ENCODE peak calls at places on chromosome 19, in seven cellular contexts. One of them, this sample, is unnamed.
A peak's percentile ranks its signal among the peaks of the same experiment; 100 is the strongest.

GRCh38 chr19:48969276-48970138 is 4.4 kb downstream of the FTL start:
- DNase-seq in psoas muscle: no peak
- DNase-seq in astrocyte: no peak
- DNase-seq in CD4-positive, alpha-beta memory T cell: no peak
- DNase-seq in SJCRH30: peak; percentile 55
- DNase-seq in thoracic aorta: no peak
- DNase-seq in Peyer's patch: no peak
- DNase-seq in this sample: peak; percentile 94

GRCh38 chr19:10421981-10422461 is 1.7 kb downstream of the PDE4A start:
- DNase-seq in psoas muscle: no peak
- DNase-seq in astrocyte: no peak
- DNase-seq in CD4-positive, alpha-beta memory T cell: no peak
- DNase-seq in SJCRH30: no peak
- DNase-seq in thoracic aorta: no peak
- DNase-seq in Peyer's patch: no peak
- DNase-seq in this sample: peak; percentile 53

GRCh38 chr19:16778796-16779411 is 50.3 kb upstream of the SIN3B start:
- DNase-seq in psoas muscle: no peak
- DNase-seq in astrocyte: peak; percentile 22
- DNase-seq in CD4-positive, alpha-beta memory T cell: peak; percentile 39
- DNase-seq in SJCRH30: peak; percentile 83
- DNase-seq in thoracic aorta: no peak
- DNase-seq in Peyer's patch: no peak
- DNase-seq in this sample: peak; percentile 77

GRCh38 chr19:36112678-36113077 is 1.7 kb downstream of the OVOL3 start:
- DNase-seq in psoas muscle: no peak
- DNase-seq in astrocyte: no peak
- DNase-seq in CD4-positive, alpha-beta memory T cell: no peak
- DNase-seq in SJCRH30: no peak
- DNase-seq in thoracic aorta: no peak
- DNase-seq in Peyer's patch: no peak
- DNase-seq in this sample: no peak

GRCh38 chr19:40270362-40271089 is 14.6 kb downstream of the AKT2 start:
- DNase-seq in psoas muscle: no peak
- DNase-seq in astrocyte: no peak
- DNase-seq in CD4-positive, alpha-beta memory T cell: no peak
- DNase-seq in SJCRH30: no peak
- DNase-seq in thoracic aorta: no peak
- DNase-seq in Peyer's patch: no peak
- DNase-seq in this sample: no peak

GRCh38 chr19:29687244-29687896 is 22.1 kb downstream of the PLEKHF1 start:
- DNase-seq in psoas muscle: peak; percentile 90
- DNase-seq in astrocyte: peak; percentile 99
- DNase-seq in CD4-positive, alpha-beta memory T cell: no peak
- DNase-seq in SJCRH30: peak; percentile 75
- DNase-seq in thoracic aorta: no peak
- DNase-seq in Peyer's patch: no peak
- DNase-seq in this sample: peak; percentile 38

GRCh38 chr19:6733338-6734095 is 3.9 kb downstream of the GPR108 start:
- DNase-seq in psoas muscle: peak; percentile 54
- DNase-seq in astrocyte: no peak
- DNase-seq in CD4-positive, alpha-beta memory T cell: no peak
- DNase-seq in SJCRH30: no peak
- DNase-seq in thoracic aorta: no peak
- DNase-seq in Peyer's patch: no peak
- DNase-seq in this sample: no peak

GRCh38 chr19:40585677-40586422 is 9.2 kb downstream of the SHKBP1 start:
- DNase-seq in psoas muscle: no peak
- DNase-seq in astrocyte: peak; percentile 59
- DNase-seq in CD4-positive, alpha-beta memory T cell: no peak
- DNase-seq in SJCRH30: no peak
- DNase-seq in thoracic aorta: no peak
- DNase-seq in Peyer's patch: no peak
- DNase-seq in this sample: peak; percentile 42

GRCh38 chr19:54128441-54128725 is 9.2 kb upstream of the CNOT3 start:
- DNase-seq in psoas muscle: no peak
- DNase-seq in astrocyte: no peak
- DNase-seq in CD4-positive, alpha-beta memory T cell: no peak
- DNase-seq in SJCRH30: no peak
- DNase-seq in thoracic aorta: no peak
- DNase-seq in Peyer's patch: no peak
- DNase-seq in this sample: no peak

GRCh38 chr19:6822311-6822670 is 49.8 kb downstream of the VAV1 start:
- DNase-seq in psoas muscle: no peak
- DNase-seq in astrocyte: no peak
- DNase-seq in CD4-positive, alpha-beta memory T cell: no peak
- DNase-seq in SJCRH30: no peak
- DNase-seq in thoracic aorta: no peak
- DNase-seq in Peyer's patch: no peak
- DNase-seq in this sample: no peak

GRCh38 chr19:41025871-41026270 is 34.8 kb downstream of the CYP2B6 start:
- DNase-seq in psoas muscle: no peak
- DNase-seq in astrocyte: no peak
- DNase-seq in CD4-positive, alpha-beta memory T cell: no peak
- DNase-seq in SJCRH30: no peak
- DNase-seq in thoracic aorta: no peak
- DNase-seq in Peyer's patch: no peak
- DNase-seq in this sample: no peak

GRCh38 chr19:7926021-7926726 is at the start of gene CTXN1:
- DNase-seq in psoas muscle: peak; percentile 82
- DNase-seq in astrocyte: no peak
- DNase-seq in CD4-positive, alpha-beta memory T cell: peak; percentile 74
- DNase-seq in SJCRH30: peak; percentile 70
- DNase-seq in thoracic aorta: no peak
- DNase-seq in Peyer's patch: peak; percentile 83
- DNase-seq in this sample: peak; percentile 77

GRCh38 chr19:42277821-42278809 is 9.1 kb downstream of the CIC start:
- DNase-seq in psoas muscle: peak; percentile 53
- DNase-seq in astrocyte: no peak
- DNase-seq in CD4-positive, alpha-beta memory T cell: no peak
- DNase-seq in SJCRH30: peak; percentile 50
- DNase-seq in thoracic aorta: no peak
- DNase-seq in Peyer's patch: no peak
- DNase-seq in this sample: no peak
- H3K4me3 ChIP-seq in psoas muscle: peak overlapping the region; percentile 77
- H3K4me3 ChIP-seq in astrocyte: no peak overlapping the region
- H3K4me3 ChIP-seq in CD4-positive, alpha-beta memory T cell: no peak overlapping the region
- H3K4me3 ChIP-seq in SJCRH30: no peak overlapping the region
- H3K4me3 ChIP-seq in thoracic aorta: peak overlapping the region; percentile 81
- H3K4me3 ChIP-seq in Peyer's patch: no peak overlapping the region
- H3K4me3 ChIP-seq in this sample: no peak overlapping the region

GRCh38 chr19:3058821-3059314 is 3.4 kb downstream of the TLE5 start:
- DNase-seq in psoas muscle: no peak
- DNase-seq in astrocyte: no peak
- DNase-seq in CD4-positive, alpha-beta memory T cell: no peak
- DNase-seq in SJCRH30: no peak
- DNase-seq in thoracic aorta: no peak
- DNase-seq in Peyer's patch: no peak
- DNase-seq in this sample: no peak

GRCh38 chr19:3059653-3060052 is 2.6 kb downstream of the TLE5 start:
- DNase-seq in psoas muscle: no peak
- DNase-seq in astrocyte: no peak
- DNase-seq in CD4-positive, alpha-beta memory T cell: no peak
- DNase-seq in SJCRH30: no peak
- DNase-seq in thoracic aorta: no peak
- DNase-seq in Peyer's patch: no peak
- DNase-seq in this sample: no peak

GRCh38 chr19:3056454-3057016 is 5.8 kb downstream of the TLE5 start:
- DNase-seq in psoas muscle: no peak
- DNase-seq in astrocyte: no peak
- DNase-seq in CD4-positive, alpha-beta memory T cell: no peak
- DNase-seq in SJCRH30: peak; percentile 48
- DNase-seq in thoracic aorta: no peak
- DNase-seq in Peyer's patch: no peak
- DNase-seq in this sample: no peak

GRCh38 chr19:3057275-3057714 is 5.0 kb downstream of the TLE5 start:
- DNase-seq in psoas muscle: peak; percentile 97
- DNase-seq in astrocyte: peak; percentile 56
- DNase-seq in CD4-positive, alpha-beta memory T cell: no peak
- DNase-seq in SJCRH30: no peak
- DNase-seq in thoracic aorta: peak; percentile 51
- DNase-seq in Peyer's patch: no peak
- DNase-seq in this sample: no peak

GRCh38 chr19:3058009-3058820 is 4.1 kb downstream of the TLE5 start:
- DNase-seq in psoas muscle: no peak
- DNase-seq in astrocyte: no peak
- DNase-seq in CD4-positive, alpha-beta memory T cell: no peak
- DNase-seq in SJCRH30: no peak
- DNase-seq in thoracic aorta: no peak
- DNase-seq in Peyer's patch: no peak
- DNase-seq in this sample: no peak
- H3K4me1 ChIP-seq in psoas muscle: peaks cover 39% of the 10 kb centered on the region
- H3K4me1 ChIP-seq in astrocyte: peaks cover 26% of the 10 kb centered on the region
- H3K4me1 ChIP-seq in CD4-positive, alpha-beta memory T cell: peaks cover 67% of the 10 kb centered on the region
- H3K4me1 ChIP-seq in SJCRH30: no peaks in the 10 kb centered on the region
- H3K4me1 ChIP-seq in thoracic aorta: peaks cover 43% of the 10 kb centered on the region
- H3K4me1 ChIP-seq in Peyer's patch: no peaks in the 10 kb centered on the region
- H3K4me1 ChIP-seq in this sample: peaks cover 20% of the 10 kb centered on the region

DNA sequence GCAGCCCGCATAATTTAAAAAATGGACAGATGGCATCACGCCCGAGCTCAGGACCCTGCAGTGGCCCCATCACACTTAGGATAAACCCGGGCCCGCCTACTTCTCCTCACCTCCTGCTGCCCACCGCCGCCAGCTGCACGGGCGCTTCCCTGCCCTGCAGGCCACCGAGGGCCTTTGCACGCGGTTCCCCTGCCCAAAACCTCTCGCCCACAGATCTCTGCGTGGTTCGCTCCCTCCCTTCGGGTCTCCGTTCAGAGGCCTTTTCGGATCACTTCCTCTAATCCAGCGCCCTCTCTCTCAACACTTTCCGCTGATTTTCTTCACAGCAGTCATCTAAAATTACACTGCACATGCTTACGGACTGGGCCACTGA is 1.8 kb downstream of the SHISA7 start:
- DNase-seq in psoas muscle: no peak
- DNase-seq in astrocyte: no peak
- DNase-seq in CD4-positive, alpha-beta memory T cell: no peak
- DNase-seq in SJCRH30: no peak
- DNase-seq in thoracic aorta: no peak
- DNase-seq in Peyer's patch: no peak
- DNase-seq in this sample: no peak
- H3K27ac ChIP-seq in psoas muscle: no peak overlapping the region
- H3K27ac ChIP-seq in astrocyte: no peak overlapping the region
- H3K27ac ChIP-seq in CD4-positive, alpha-beta memory T cell: no peak overlapping the region
- H3K27ac ChIP-seq in SJCRH30: no peak overlapping the region
- H3K27ac ChIP-seq in thoracic aorta: no peak overlapping the region
- H3K27ac ChIP-seq in Peyer's patch: no peak overlapping the region
- H3K27ac ChIP-seq in this sample: no peak overlapping the region

DNA sequence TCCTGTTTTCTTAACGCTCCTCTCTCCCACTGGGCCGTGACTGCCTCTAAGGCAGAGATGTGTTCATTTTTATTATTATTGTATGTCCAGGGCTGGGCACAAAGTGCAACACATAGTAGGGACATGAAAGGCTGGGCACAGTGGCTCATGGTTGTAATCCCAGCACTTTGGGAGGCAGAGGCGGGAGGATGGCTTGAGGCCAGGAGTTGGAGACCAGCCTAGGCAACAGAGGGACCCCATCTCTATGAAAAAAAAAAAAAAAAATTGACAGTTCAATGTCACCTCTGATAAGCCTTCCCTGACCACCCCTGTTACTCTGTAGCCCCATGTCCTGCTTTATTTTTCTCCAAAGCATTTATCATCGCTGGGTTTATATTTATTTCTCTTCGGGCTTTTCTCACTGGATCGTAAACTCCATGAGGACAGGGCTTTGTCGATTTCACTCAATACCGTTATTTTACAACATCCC is 481 bp upstream of the SAE1 start:
- DNase-seq in psoas muscle: no peak
- DNase-seq in astrocyte: no peak
- DNase-seq in CD4-positive, alpha-beta memory T cell: no peak
- DNase-seq in SJCRH30: no peak
- DNase-seq in thoracic aorta: no peak
- DNase-seq in Peyer's patch: no peak
- DNase-seq in this sample: no peak
- H3K4me3 ChIP-seq in psoas muscle: peak overlapping the region; percentile 80
- H3K4me3 ChIP-seq in astrocyte: no peak overlapping the region
- H3K4me3 ChIP-seq in CD4-positive, alpha-beta memory T cell: no peak overlapping the region
- H3K4me3 ChIP-seq in SJCRH30: peak overlapping the region; percentile 88
- H3K4me3 ChIP-seq in thoracic aorta: peak overlapping the region; percentile 79
- H3K4me3 ChIP-seq in Peyer's patch: peak overlapping the region; percentile 71
- H3K4me3 ChIP-seq in this sample: no peak overlapping the region

GRCh38 chr19:18023596-18024212 is 15.7 kb downstream of the ARRDC2 start:
- DNase-seq in psoas muscle: peak; percentile 94
- DNase-seq in astrocyte: no peak
- DNase-seq in CD4-positive, alpha-beta memory T cell: peak; percentile 87
- DNase-seq in SJCRH30: no peak
- DNase-seq in thoracic aorta: no peak
- DNase-seq in Peyer's patch: peak; percentile 67
- DNase-seq in this sample: peak; percentile 95

GRCh38 chr19:18021121-18021755 is 13.3 kb downstream of the ARRDC2 start:
- DNase-seq in psoas muscle: peak; percentile 97
- DNase-seq in astrocyte: peak; percentile 69
- DNase-seq in CD4-positive, alpha-beta memory T cell: peak; percentile 71
- DNase-seq in SJCRH30: no peak
- DNase-seq in thoracic aorta: peak; percentile 77
- DNase-seq in Peyer's patch: peak; percentile 80
- DNase-seq in this sample: peak; percentile 80

GRCh38 chr19:18017275-18018083 is 9.5 kb downstream of the ARRDC2 start:
- DNase-seq in psoas muscle: peak; percentile 89
- DNase-seq in astrocyte: no peak
- DNase-seq in CD4-positive, alpha-beta memory T cell: no peak
- DNase-seq in SJCRH30: no peak
- DNase-seq in thoracic aorta: no peak
- DNase-seq in Peyer's patch: no peak
- DNase-seq in this sample: peak; percentile 35

DNA sequence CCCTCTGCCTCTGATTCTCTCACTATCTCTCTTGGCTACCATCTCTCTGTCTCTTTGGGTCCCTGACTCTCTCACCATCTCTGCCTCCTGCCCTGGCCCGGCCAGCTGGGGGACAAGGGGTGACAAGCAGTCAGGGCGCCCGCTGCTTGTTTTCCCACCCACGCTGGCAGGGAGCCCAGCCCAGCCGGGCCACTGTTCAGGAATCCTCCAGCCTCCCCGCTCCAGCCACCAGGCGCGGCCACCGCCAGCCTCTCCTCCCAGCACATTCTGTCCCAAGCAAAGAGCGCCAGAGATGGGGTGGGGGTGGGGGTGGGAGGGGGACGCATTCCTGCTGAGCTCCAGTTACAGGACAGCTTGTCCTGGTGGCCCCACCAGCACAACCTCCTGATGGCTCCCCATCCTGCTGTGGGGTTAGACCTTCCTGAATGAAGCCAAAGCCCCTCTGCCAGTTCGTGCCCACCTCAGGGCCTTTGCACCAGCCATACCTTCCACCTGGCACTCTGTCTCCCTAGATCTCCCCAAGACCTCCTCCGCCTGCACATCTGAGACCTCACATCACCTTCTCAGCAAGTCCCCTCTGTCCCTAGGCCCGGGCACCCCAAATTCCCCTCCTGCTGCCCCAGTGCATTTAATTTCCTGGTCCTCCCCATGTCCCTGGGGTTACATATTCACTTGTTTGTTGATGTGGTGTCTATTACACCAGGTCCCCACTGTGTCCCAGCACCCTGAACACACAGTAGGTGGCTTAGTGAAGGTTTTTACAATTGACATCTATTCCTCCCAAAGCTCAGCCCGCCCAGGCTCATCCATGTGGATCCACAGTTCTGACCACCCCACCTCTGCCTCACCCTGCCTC is 12.5 kb downstream of the ARRDC2 start:
- DNase-seq in psoas muscle: peak; percentile 99
- DNase-seq in astrocyte: peak; percentile 18
- DNase-seq in CD4-positive, alpha-beta memory T cell: no peak
- DNase-seq in SJCRH30: peak; percentile 36
- DNase-seq in thoracic aorta: peak; percentile 77
- DNase-seq in Peyer's patch: peak; percentile 78
- DNase-seq in this sample: no peak
- H3K4me1 ChIP-seq in psoas muscle: peaks cover 64% of the 10 kb centered on the region
- H3K4me1 ChIP-seq in astrocyte: peaks cover 27% of the 10 kb centered on the region
- H3K4me1 ChIP-seq in CD4-positive, alpha-beta memory T cell: peaks cover 68% of the 10 kb centered on the region
- H3K4me1 ChIP-seq in SJCRH30: no peaks in the 10 kb centered on the region
- H3K4me1 ChIP-seq in thoracic aorta: peaks cover 89% of the 10 kb centered on the region
- H3K4me1 ChIP-seq in Peyer's patch: no peaks in the 10 kb centered on the region
- H3K4me1 ChIP-seq in this sample: peaks cover 43% of the 10 kb centered on the region